ENCODE peak calls at places on chromosomes 7 and 10, in four cellular contexts. N is GM12891, U is K562, G is GM12878. Z is an unnamed sample.
A peak's percentile ranks its signal among the peaks of the same experiment; 100 is the strongest.

GRCh38 chr7:133551471-133551870 is 298.6 kb downstream of the EXOC4 start:
- DNase-seq in G (no peak), N (no peak), U (no peak), Z (no peak)

GRCh38 chr7:65840446-65840845 is 32.4 kb upstream of the VKORC1L1 start:
- DNase-seq in U (no peak), G (peak; percentile 39), N (peak; percentile 39), Z (no peak)

GRCh38 chr10:118343115-118343514 is 991 bp upstream of the FAM204A start:
- DNase-seq in N (no peak), G (no peak), U (no peak), Z (no peak)

GRCh38 chr7:15567652-15568051 is 5.8 kb upstream of the AGMO start:
- DNase-seq in G (no peak), U (no peak), N (no peak), Z (no peak)

GRCh38 chr7:103076767-103077166 is 1.8 kb downstream of the ARMC10 start:
- DNase-seq in N (no peak), G (no peak), U (no peak), Z (no peak)

GRCh38 chr10:103616705-103617361 is 123.3 kb downstream of the NEURL1 start:
- DNase-seq in G (no peak), N (no peak), U (no peak), Z (no peak)

GRCh38 chr10:75951627-75952026 is 520.2 kb downstream of the LRMDA start:
- DNase-seq in G (no peak), U (no peak), N (no peak), Z (no peak)

GRCh38 chr7:42095791-42096190 is 141.2 kb downstream of the GLI3 start:
- DNase-seq in U (no peak), G (no peak), N (no peak), Z (peak; percentile 67)

GRCh38 chr7:44240376-44240775 is 39.6 kb downstream of the YKT6 start:
- DNase-seq in U (no peak), N (no peak), G (no peak), Z (no peak)

GRCh38 chr10:103847909-103848468 is 7.4 kb downstream of the SH3PXD2A start:
- DNase-seq in N (no peak), G (no peak), U (no peak), Z (no peak)

GRCh38 chr10:118543714-118544400 is 51.6 kb downstream of the PRLHR start:
- DNase-seq in N (peak; percentile 26), U (peak; percentile 58), G (no peak), Z (peak; percentile 65)

GRCh38 chr7:2512179-2512644 is 7.4 kb upstream of the LFNG start:
- DNase-seq in U (no peak), N (no peak), G (no peak), Z (no peak)

GRCh38 chr10:35040761-35041501 is 49.2 kb downstream of the CUL2 start:
- DNase-seq in U (no peak), N (no peak), G (no peak), Z (no peak)

GRCh38 chr10:13526952-13527863 is 1.6 kb downstream of the BEND7 start:
- DNase-seq in G (no peak), N (no peak), U (no peak), Z (no peak)

GRCh38 chr7:30663414-30663813 is 18.8 kb downstream of the CRHR2 start:
- DNase-seq in U (no peak), G (no peak), N (no peak), Z (no peak)

GRCh38 chr7:3194501-3195141 is 106.4 kb upstream of the SDK1 start:
- DNase-seq in U (no peak), N (no peak), G (no peak), Z (no peak)

DNA sequence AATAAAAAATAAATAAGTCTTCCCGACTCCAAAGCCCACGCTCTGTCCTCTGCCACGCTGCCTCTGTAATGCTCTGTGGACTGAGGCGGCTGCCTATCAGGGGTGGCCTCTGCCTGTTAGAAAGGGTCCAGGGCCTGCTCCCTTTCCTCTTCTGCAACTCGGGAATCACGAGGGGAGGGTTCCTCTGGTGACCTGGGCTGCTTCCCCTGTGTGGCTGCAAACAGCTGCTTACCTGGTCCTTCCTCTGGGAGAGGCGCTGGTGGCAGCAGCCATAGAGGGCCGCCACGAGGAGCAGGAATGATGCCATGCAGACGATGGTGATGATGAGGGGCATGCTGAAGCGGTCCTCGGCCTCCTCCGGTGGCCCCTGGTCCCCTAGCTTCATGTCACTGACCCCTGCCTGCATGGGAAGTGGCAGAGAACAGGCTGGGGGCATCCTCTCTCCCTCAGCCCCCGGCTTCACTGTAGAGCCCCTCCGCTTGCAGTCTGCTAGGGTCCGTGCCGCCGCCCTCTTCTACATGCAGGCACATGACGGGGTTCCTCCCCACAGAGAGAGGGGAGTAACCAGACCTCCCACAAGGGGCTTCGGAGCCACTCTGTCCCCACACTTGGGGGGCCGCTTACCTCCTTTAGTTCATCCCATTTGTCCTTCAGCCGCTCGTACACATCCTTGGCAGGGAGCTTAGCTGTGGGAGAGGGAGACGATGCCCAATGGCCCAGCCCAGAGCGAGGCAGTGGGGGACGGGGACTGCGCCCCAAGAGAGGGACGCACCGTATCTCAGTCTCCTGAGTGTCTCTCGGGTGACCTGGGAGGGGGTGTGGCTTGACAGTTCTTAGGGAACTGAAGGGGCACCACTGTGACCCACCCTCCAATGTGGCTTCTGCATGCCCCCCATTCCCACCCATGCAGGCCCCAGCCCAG is 50.5 kb downstream of the PODXL start:
- DNase-seq in N (no peak), U (no peak), G (no peak), Z (no peak)
- TF ChIP-seq POLR2AphosphoS5 in N (no peak), U (no peak), G (no peak), Z (no peak)

GRCh38 chr10:72542396-72542815 is 83.5 kb downstream of the MICU1 start:
- DNase-seq in U (no peak), G (no peak), N (no peak), Z (no peak)

GRCh38 chr10:72540193-72540807 is 85.6 kb downstream of the MICU1 start:
- DNase-seq in N (no peak), G (no peak), U (no peak), Z (no peak)

GRCh38 chr10:72539137-72539536 is 86.7 kb downstream of the MICU1 start:
- DNase-seq in N (no peak), U (no peak), G (no peak), Z (no peak)
- TF ChIP-seq SPI1 in N (no peak), U (no peak), G (no peak), Z (no peak)

GRCh38 chr10:10798543-10799192 is 219.0 kb upstream of the CELF2 start:
- DNase-seq in G (no peak), N (no peak), U (no peak), Z (no peak)
- TF ChIP-seq POLR2AphosphoS5 in G (no peak), N (no peak), U (no peak), Z (no peak)

GRCh38 chr10:121559321-121559720 is 38.9 kb downstream of the FGFR2 start:
- DNase-seq in U (no peak), G (no peak), N (no peak), Z (no peak)
- TF ChIP-seq SPI1 in U (no peak), G (no peak), N (no peak), Z (no peak)

GRCh38 chr7:1235501-1236131 is 2.9 kb downstream of the UNCX start:
- DNase-seq in G (no peak), U (no peak), N (no peak), Z (peak; percentile 9)
- TF ChIP-seq POLR2AphosphoS5 in G (no peak), U (no peak), N (no peak), Z (no peak)

GRCh38 chr7:38330048-38330447 is 56.6 kb upstream of the TARP start:
- DNase-seq in U (no peak), G (no peak), N (no peak), Z (no peak)
- TF ChIP-seq SPI1 in U (no peak), G (no peak), N (no peak), Z (no peak)

GRCh38 chr10:86954681-86955500 is 2.5 kb downstream of the MMRN2 start:
- DNase-seq in N (no peak), G (no peak), U (no peak), Z (no peak)

GRCh38 chr10:86956841-86957448 is 470 bp downstream of the MMRN2 start:
- DNase-seq in U (no peak), N (no peak), G (no peak), Z (no peak)

GRCh38 chr10:86957471-86958108 is at the start of gene MMRN2:
- DNase-seq in G (no peak), N (no peak), U (no peak), Z (no peak)

GRCh38 chr10:86955501-86956194 is 1.8 kb downstream of the MMRN2 start:
- DNase-seq in N (no peak), G (no peak), U (no peak), Z (no peak)

DNA sequence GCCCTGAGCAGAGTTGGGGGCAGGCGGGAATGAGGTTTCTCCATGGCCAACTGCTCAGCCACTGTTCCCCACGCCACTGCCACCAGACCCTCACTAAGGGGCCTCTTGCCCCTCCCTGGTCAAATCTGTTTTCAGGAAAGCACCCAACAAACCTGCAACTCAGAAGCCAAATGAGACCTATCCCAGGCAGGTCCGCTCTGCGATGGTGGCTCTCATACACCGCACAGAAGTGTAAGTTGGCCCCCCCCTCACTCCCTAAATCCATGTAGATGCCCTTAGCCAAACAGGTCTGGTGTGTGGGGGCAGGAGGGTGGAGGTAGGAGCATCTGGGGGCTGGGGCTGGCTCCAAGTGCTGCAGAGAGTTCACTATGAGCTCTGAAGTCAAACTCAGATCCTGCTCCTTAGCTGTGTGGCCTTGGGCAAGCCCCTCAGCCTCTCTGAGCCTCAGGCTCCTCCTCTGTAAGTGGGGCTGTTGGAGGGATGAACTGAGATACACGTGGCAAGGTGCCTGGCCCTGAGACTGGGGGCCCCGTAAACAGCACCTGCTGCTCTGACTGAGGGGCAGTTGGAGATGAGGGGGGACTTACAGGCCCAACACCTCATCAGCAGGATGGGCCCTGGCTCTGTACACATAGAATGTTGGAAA is 1.1 kb downstream of the MMRN2 start:
- DNase-seq in U (no peak), N (no peak), G (no peak), Z (no peak)
- TF ChIP-seq POLR2AphosphoS5 in U (no peak), N (no peak), G (no peak), Z (no peak)

GRCh38 chr7:130560972-130561371 is 69.1 kb downstream of the MEST start:
- DNase-seq in U (peak; percentile 55), G (peak; percentile 40), N (peak; percentile 41), Z (peak; percentile 53)
- TF ChIP-seq SPI1 in U (peak; percentile 97), G (peak; percentile 97), N (peak; percentile 99), Z (peak; percentile 95)

Z was measured in HL-60.